ENCODE peak calls at places on chromosomes 4 and X, in ten cellular contexts. J is activated T-cell treated with anti-CD3 and anti-CD28 coated beads, Interleukin-2, amount 50 U/mL, for 1 hour; Q is ACHN; G is T-helper 9 cell; X is hepatic stellate cell; V is cardiac muscle cell; I is astrocyte; B is hepatocyte; E is endothelial cell; C is endodermal cell. U is an unnamed sample.

GRCh38 chrX:131895002-131895401 is 128.1 kb upstream of the STK26 start:
- DNase-seq in J (no peak), Q (no peak), G (no peak), X (no peak), V (peak; percentile 5), I (peak; percentile 58), B (no peak), E (no peak), C (no peak), U (no peak)

GRCh38 chrX:131812847-131813825 is 210.0 kb upstream of the STK26 start:
- DNase-seq in J (peak; percentile 90), Q (no peak), G (peak; percentile 78), X (peak; percentile 56), V (no peak), I (peak; percentile 54), B (no peak), E (no peak), C (no peak), U (peak; percentile 90)

GRCh38 chrX:48782795-48783194 is 3.6 kb upstream of the GATA1 start:
- DNase-seq in J (no peak), Q (no peak), G (no peak), X (no peak), V (no peak), I (no peak), B (no peak), E (no peak), C (no peak), U (no peak)

GRCh38 chrX:23332101-23332887 is 2.4 kb upstream of the PTCHD1 start:
- DNase-seq in J (no peak), Q (no peak), G (no peak), X (no peak), V (no peak), I (no peak), B (peak; percentile 19), E (no peak), C (peak; percentile 76), U (no peak)

GRCh38 chr4:147596377-147596776 is 20.8 kb upstream of the TMEM184C start:
- DNase-seq in J (no peak), Q (peak; percentile 16), G (no peak), X (no peak), V (no peak), I (no peak), B (no peak), E (no peak), C (no peak), U (peak; percentile 55)

GRCh38 chr4:147825451-147826287 is 93.8 kb downstream of the ARHGAP10 start:
- DNase-seq in J (no peak), Q (no peak), G (no peak), X (no peak), V (peak; percentile 50), I (peak; percentile 59), B (no peak), E (no peak), C (no peak), U (no peak)

GRCh38 chrX:35090801-35091200 is 148.2 kb downstream of the FAM47B start:
- DNase-seq in J (no peak), Q (no peak), G (no peak), X (no peak), V (no peak), I (no peak), B (no peak), E (no peak), C (no peak), U (no peak)

GRCh38 chr4:122537388-122538135 is 81.0 kb upstream of the IL2 start:
- DNase-seq in J (no peak), Q (no peak), G (no peak), X (no peak), V (no peak), I (no peak), B (no peak), E (no peak), C (no peak), U (no peak)

GRCh38 chr4:2059034-2059725 is at the start of gene NAT8L:
- DNase-seq in J (no peak), Q (peak; percentile 60), G (no peak), X (no peak), V (peak; percentile 27), I (no peak), B (peak; percentile 62), E (no peak), C (peak; percentile 78), U (no peak)

GRCh38 chr4:87304659-87305277 is 17.9 kb downstream of the HSD17B13 start:
- DNase-seq in J (no peak), Q (no peak), G (no peak), X (no peak), V (peak; percentile 32), I (peak; percentile 52), B (peak; percentile 19), E (no peak), C (no peak), U (no peak)

GRCh38 chrX:46588263-46588662 is 14.7 kb downstream of the CHST7 start:
- DNase-seq in J (no peak), Q (peak; percentile 40), G (peak; percentile 16), X (no peak), V (peak; percentile 86), I (peak; percentile 70), B (no peak), E (no peak), C (peak; percentile 60), U (no peak)

GRCh38 chr4:108933046-108933445 is 170.2 kb upstream of the ETNPPL start:
- DNase-seq in J (no peak), Q (no peak), G (no peak), X (no peak), V (no peak), I (no peak), B (no peak), E (no peak), C (no peak), U (no peak)

GRCh38 chr4:16852644-16853043 is 45.8 kb downstream of the LDB2 start:
- DNase-seq in J (no peak), Q (no peak), G (no peak), X (no peak), V (no peak), I (no peak), B (no peak), E (no peak), C (no peak), U (no peak)

GRCh38 chrX:151870603-151871002 is 42.1 kb upstream of the MAGEA4 start:
- DNase-seq in J (no peak), Q (peak; percentile 29), G (no peak), X (peak; percentile 4), V (peak; percentile 83), I (peak; percentile 90), B (no peak), E (no peak), C (no peak), U (no peak)

GRCh38 chrX:17564689-17565409 is 172.4 kb upstream of the SCML1 start:
- DNase-seq in J (no peak), Q (peak; percentile 23), G (no peak), X (no peak), V (peak; percentile 68), I (peak; percentile 49), B (no peak), E (no peak), C (no peak), U (no peak)

GRCh38 chr4:25223770-25224375 is 10.0 kb upstream of the PI4K2B start:
- DNase-seq in J (no peak), Q (peak; percentile 28), G (no peak), X (no peak), V (peak; percentile 53), I (peak; percentile 34), B (no peak), E (peak; percentile 33), C (peak; percentile 81), U (peak; percentile 74)

GRCh38 chrX:119251381-119251780 is 15.3 kb downstream of the PGRMC1 start:
- DNase-seq in J (no peak), Q (no peak), G (no peak), X (no peak), V (no peak), I (no peak), B (peak; percentile 7), E (no peak), C (no peak), U (no peak)

GRCh38 chr4:105808459-105809041 is 86.7 kb upstream of the NPNT start:
- DNase-seq in J (no peak), Q (peak; percentile 11), G (no peak), X (peak; percentile 9), V (peak; percentile 82), I (peak; percentile 66), B (peak; percentile 10), E (no peak), C (no peak), U (no peak)

GRCh38 chr4:48445704-48446103 is 37.4 kb upstream of the SLC10A4 start:
- DNase-seq in J (no peak), Q (peak; percentile 54), G (no peak), X (no peak), V (peak; percentile 35), I (no peak), B (peak; percentile 30), E (no peak), C (no peak), U (peak; percentile 74)

GRCh38 chrX:130071611-130072349 is 38.5 kb downstream of the ELF4 start:
- DNase-seq in J (no peak), Q (no peak), G (no peak), X (no peak), V (no peak), I (no peak), B (peak; percentile 75), E (no peak), C (no peak), U (no peak)

GRCh38 chr4:183182873-183183725 is 84.0 kb downstream of the WWC2 start:
- DNase-seq in J (no peak), Q (peak; percentile 50), G (peak; percentile 2), X (peak; percentile 42), V (peak; percentile 93), I (peak; percentile 93), B (peak; percentile 73), E (peak; percentile 50), C (peak; percentile 96), U (no peak)

GRCh38 chr4:31088600-31089230 is 368.5 kb downstream of the PCDH7 start:
- DNase-seq in J (no peak), Q (no peak), G (no peak), X (no peak), V (peak; percentile 68), I (peak; percentile 88), B (no peak), E (no peak), C (no peak), U (no peak)

GRCh38 chrX:85941275-85941674 is 106.1 kb downstream of the CHM start:
- DNase-seq in J (no peak), Q (peak; percentile 0), G (no peak), X (no peak), V (no peak), I (no peak), B (no peak), E (no peak), C (no peak), U (no peak)

GRCh38 chr4:91032725-91033445 is 905.7 kb downstream of the CCSER1 start:
- DNase-seq in J (no peak), Q (no peak), G (no peak), X (no peak), V (no peak), I (no peak), B (no peak), E (no peak), C (no peak), U (no peak)

GRCh38 chrX:110924871-110925270 is 129.3 kb upstream of the CHRDL1 start:
- DNase-seq in J (no peak), Q (no peak), G (no peak), X (no peak), V (no peak), I (peak; percentile 42), B (no peak), E (no peak), C (no peak), U (no peak)

GRCh38 chrX:129823115-129823514 is 20.6 kb downstream of the ZDHHC9 start:
- DNase-seq in J (peak; percentile 27), Q (peak; percentile 34), G (peak; percentile 34), X (no peak), V (peak; percentile 65), I (no peak), B (peak; percentile 56), E (peak; percentile 27), C (peak; percentile 60), U (peak; percentile 84)

GRCh38 chr4:184237612-184238011 is 19.9 kb upstream of the ENPP6 start:
- DNase-seq in J (no peak), Q (no peak), G (no peak), X (no peak), V (no peak), I (no peak), B (no peak), E (no peak), C (no peak), U (no peak)

GRCh38 chr4:1130318-1131186 is 17.2 kb upstream of the RNF212 start:
- DNase-seq in J (peak; percentile 83), Q (peak; percentile 63), G (peak; percentile 65), X (peak; percentile 76), V (peak; percentile 87), I (peak; percentile 44), B (peak; percentile 84), E (peak; percentile 61), C (peak; percentile 88), U (peak; percentile 93)

U was measured in Karpas-422.